ENCODE peak calls at places on chromosome 20, in seven cellular contexts. F is left lung, M is bronchial epithelial cell, E is endothelial cell of umbilical vein, L is spleen, B is NCI-H1105, K is fibroblast of lung. Z is an unnamed sample.

GRCh38 chr20:25584905-25585704 is at the start of gene NINL:
- DNase-seq in L (peak; percentile 80), F (peak; percentile 85), M (no peak), K (peak; percentile 66), E (peak; percentile 67), B (peak; percentile 66), Z (peak; percentile 39)

GRCh38 chr20:24647713-24648112 is 178.3 kb downstream of the SYNDIG1 start:
- DNase-seq in L (peak; percentile 6), E (no peak), M (no peak), F (no peak), K (no peak), B (no peak), Z (no peak)

GRCh38 chr20:63769891-63770474 is 30.4 kb downstream of the SLC2A4RG start:
- DNase-seq in F (peak; percentile 76), E (no peak), L (no peak), K (no peak), M (no peak), B (no peak), Z (no peak)

GRCh38 chr20:62314711-62315302 is 12.0 kb downstream of the ADRM1 start:
- DNase-seq in M (no peak), B (no peak), F (no peak), K (no peak), L (no peak), E (no peak), Z (no peak)

GRCh38 chr20:8749986-8750385 is 318.9 kb upstream of the PLCB4 start:
- DNase-seq in L (no peak), F (no peak), M (peak; percentile 26), B (no peak), K (peak; percentile 60), E (no peak), Z (no peak)

GRCh38 chr20:62368629-62369507 is 1.8 kb upstream of the LAMA5 start:
- DNase-seq in E (peak; percentile 50), M (peak; percentile 53), L (no peak), K (peak; percentile 51), F (peak; percentile 82), B (no peak), Z (no peak)

GRCh38 chr20:41345729-41346067 is 5.1 kb downstream of the LPIN3 start:
- DNase-seq in F (no peak), M (no peak), B (no peak), L (peak; percentile 72), K (no peak), E (no peak), Z (no peak)

GRCh38 chr20:62605996-62606395 is 36.3 kb upstream of the SLCO4A1 start:
- DNase-seq in M (no peak), B (no peak), L (no peak), K (no peak), F (peak; percentile 39), E (no peak), Z (no peak)

GRCh38 chr20:63379296-63379695 is 18.1 kb upstream of the CHRNA4 start:
- DNase-seq in B (no peak), E (no peak), K (no peak), M (no peak), F (peak; percentile 45), L (no peak), Z (no peak)

GRCh38 chr20:47546184-47547033 is 44.7 kb downstream of the NCOA3 start:
- DNase-seq in M (peak; percentile 80), K (peak; percentile 95), F (no peak), L (no peak), B (no peak), E (peak; percentile 63), Z (no peak)

GRCh38 chr20:34792687-34793363 is 32.6 kb downstream of the NCOA6 start:
- DNase-seq in M (no peak), K (no peak), L (no peak), F (no peak), B (no peak), E (no peak), Z (no peak)

GRCh38 chr20:12925214-12925755 is 83.5 kb upstream of the SPTLC3 start:
- DNase-seq in B (peak; percentile 74), F (no peak), L (no peak), K (peak; percentile 81), M (peak; percentile 76), E (peak; percentile 81), Z (peak; percentile 74)

GRCh38 chr20:25065625-25066338 is 7.8 kb upstream of the ACSS1 start:
- DNase-seq in K (peak; percentile 48), F (no peak), L (peak; percentile 82), E (peak; percentile 67), M (peak; percentile 59), B (peak; percentile 10), Z (no peak)

GRCh38 chr20:41854765-41855164 is 236.6 kb upstream of the CHD6 start:
- DNase-seq in F (no peak), B (no peak), L (no peak), K (peak; percentile 3), E (no peak), M (peak; percentile 42), Z (no peak)

GRCh38 chr20:59014680-59015389 is 4.4 kb upstream of the TUBB1 start:
- DNase-seq in B (no peak), E (no peak), L (peak; percentile 68), F (no peak), K (no peak), M (no peak), Z (no peak)

GRCh38 chr20:59010995-59011873 is 4.2 kb upstream of the CTSZ start:
- DNase-seq in M (peak; percentile 80), F (no peak), K (peak; percentile 94), L (no peak), B (no peak), E (peak; percentile 98), Z (peak; percentile 13)

GRCh38 chr20:5069141-5069806 is 50.5 kb downstream of the PCNA start:
- DNase-seq in M (no peak), F (no peak), B (no peak), E (no peak), K (no peak), L (no peak), Z (no peak)

GRCh38 chr20:33279261-33279910 is 3.6 kb upstream of the BPIFB1 start:
- DNase-seq in F (no peak), E (no peak), B (no peak), M (no peak), L (no peak), K (no peak), Z (no peak)

GRCh38 chr20:20736303-20736702 is 23.9 kb upstream of the RALGAPA2 start:
- DNase-seq in K (no peak), M (no peak), L (no peak), E (no peak), F (no peak), B (no peak), Z (no peak)

GRCh38 chr20:32917191-32917950 is 58.6 kb downstream of the EFCAB8 start:
- DNase-seq in B (no peak), L (no peak), M (no peak), F (no peak), E (no peak), K (no peak), Z (no peak)

GRCh38 chr20:44615876-44616603 is 33.7 kb downstream of the PKIG start:
- DNase-seq in F (no peak), K (no peak), M (no peak), E (no peak), B (no peak), L (peak; percentile 54), Z (no peak)

GRCh38 chr20:22716824-22717351 is 132.5 kb upstream of the FOXA2 start:
- DNase-seq in F (no peak), L (no peak), B (no peak), E (peak; percentile 68), K (no peak), M (peak; percentile 57), Z (no peak)

GRCh38 chr20:6006603-6006949 is 47.3 kb downstream of the LRRN4 start:
- DNase-seq in L (no peak), K (no peak), B (no peak), E (peak; percentile 13), M (no peak), F (no peak), Z (no peak)

GRCh38 chr20:49045440-49046086 is 549 bp upstream of the CSE1L start:
- DNase-seq in B (no peak), K (no peak), M (no peak), F (peak; percentile 84), E (peak; percentile 52), L (peak; percentile 90), Z (peak; percentile 9)

GRCh38 chr20:9290331-9290730 is 221.4 kb downstream of the PLCB4 start:
- DNase-seq in K (no peak), F (no peak), M (no peak), E (no peak), B (no peak), L (no peak), Z (no peak)

GRCh38 chr20:16801919-16802651 is 53.9 kb downstream of the OTOR start:
- DNase-seq in M (peak; percentile 51), L (no peak), K (peak; percentile 38), E (peak; percentile 61), F (peak; percentile 38), B (peak; percentile 69), Z (peak; percentile 34)

GRCh38 chr20:43799150-43799711 is 72.4 kb upstream of the GTSF1L start:
- DNase-seq in L (no peak), E (no peak), F (no peak), M (no peak), K (no peak), B (peak; percentile 18), Z (no peak)

GRCh38 chr20:62225820-62226635 is 6.0 kb upstream of the HRH3 start:
- DNase-seq in K (no peak), M (no peak), F (peak; percentile 60), B (no peak), L (no peak), E (no peak), Z (no peak)

GRCh38 chr20:16803965-16804792 is 56.0 kb downstream of the OTOR start:
- DNase-seq in B (peak; percentile 69), F (peak; percentile 73), M (peak; percentile 29), K (peak; percentile 33), L (no peak), E (peak; percentile 54), Z (peak; percentile 66)

GRCh38 chr20:920306-920705 is 4.2 kb upstream of the ANGPT4 start:
- DNase-seq in E (no peak), B (no peak), M (peak; percentile 5), L (no peak), K (no peak), F (no peak), Z (no peak)

GRCh38 chr20:50410343-50410742 is 99.8 kb upstream of the PTPN1 start:
- DNase-seq in M (no peak), F (no peak), L (no peak), E (no peak), K (no peak), B (no peak), Z (no peak)

GRCh38 chr20:50305636-50306477 is 115.2 kb downstream of the CEBPB start:
- DNase-seq in M (peak; percentile 32), K (no peak), L (peak; percentile 69), F (peak; percentile 63), B (no peak), E (no peak), Z (peak; percentile 50)